ENCODE peak calls at places on chromosome 10, in ten cellular contexts. One of them, this sample, is unnamed.
A peak's percentile ranks its signal among the peaks of the same experiment; 100 is the strongest.

GRCh38 chr10:26725837-26726727 is 28.6 kb downstream of the PDSS1 start:
- DNase-seq in tibial nerve: peak; percentile 9
- DNase-seq in CD4-positive, alpha-beta T cell: peak; percentile 38
- DNase-seq in mammary epithelial cell: peak; percentile 29
- DNase-seq in GM06990: no peak
- DNase-seq in endothelial cell: peak; percentile 42
- DNase-seq in epithelial cell of esophagus: peak; percentile 73
- DNase-seq in lung: peak; percentile 56
- DNase-seq in lower leg skin: no peak
- DNase-seq in ovary: peak; percentile 60
- DNase-seq in this sample: peak; percentile 21

GRCh38 chr10:89549510-89549909 is 14.1 kb upstream of the SLC16A12 start:
- DNase-seq in GM06990: no peak
- DNase-seq in endothelial cell: no peak
- DNase-seq in epithelial cell of esophagus: peak; percentile 72
- DNase-seq in mammary epithelial cell: peak; percentile 59
- DNase-seq in lower leg skin: no peak
- DNase-seq in lung: no peak
- DNase-seq in ovary: no peak
- DNase-seq in tibial nerve: no peak
- DNase-seq in CD4-positive, alpha-beta T cell: no peak
- DNase-seq in this sample: no peak

GRCh38 chr10:119518176-119518575 is 24.3 kb downstream of the RGS10 start:
- DNase-seq in GM06990: peak; percentile 57
- DNase-seq in ovary: no peak
- DNase-seq in epithelial cell of esophagus: no peak
- DNase-seq in lower leg skin: no peak
- DNase-seq in mammary epithelial cell: no peak
- DNase-seq in tibial nerve: no peak
- DNase-seq in lung: no peak
- DNase-seq in endothelial cell: no peak
- DNase-seq in CD4-positive, alpha-beta T cell: no peak
- DNase-seq in this sample: no peak

GRCh38 chr10:126712681-126713080 is 42.2 kb upstream of the C10orf90 start:
- DNase-seq in tibial nerve: no peak
- DNase-seq in CD4-positive, alpha-beta T cell: no peak
- DNase-seq in lung: no peak
- DNase-seq in mammary epithelial cell: no peak
- DNase-seq in lower leg skin: no peak
- DNase-seq in endothelial cell: no peak
- DNase-seq in ovary: no peak
- DNase-seq in GM06990: no peak
- DNase-seq in epithelial cell of esophagus: no peak
- DNase-seq in this sample: no peak

GRCh38 chr10:14032406-14032998 is 298.2 kb downstream of the FRMD4A start:
- DNase-seq in lower leg skin: no peak
- DNase-seq in mammary epithelial cell: no peak
- DNase-seq in lung: no peak
- DNase-seq in CD4-positive, alpha-beta T cell: peak; percentile 30
- DNase-seq in GM06990: no peak
- DNase-seq in ovary: no peak
- DNase-seq in endothelial cell: peak; percentile 66
- DNase-seq in epithelial cell of esophagus: peak; percentile 11
- DNase-seq in tibial nerve: no peak
- DNase-seq in this sample: peak; percentile 57

GRCh38 chr10:75430000-75430763 is 1.2 kb upstream of the LRMDA start:
- DNase-seq in ovary: peak; percentile 75
- DNase-seq in tibial nerve: peak; percentile 26
- DNase-seq in lung: peak; percentile 67
- DNase-seq in CD4-positive, alpha-beta T cell: no peak
- DNase-seq in epithelial cell of esophagus: peak; percentile 91
- DNase-seq in GM06990: no peak
- DNase-seq in mammary epithelial cell: peak; percentile 77
- DNase-seq in lower leg skin: no peak
- DNase-seq in endothelial cell: peak; percentile 66
- DNase-seq in this sample: peak; percentile 32

GRCh38 chr10:9681655-9682054 is 1336.0 kb upstream of the CELF2 start:
- DNase-seq in endothelial cell: no peak
- DNase-seq in GM06990: no peak
- DNase-seq in CD4-positive, alpha-beta T cell: no peak
- DNase-seq in epithelial cell of esophagus: no peak
- DNase-seq in mammary epithelial cell: no peak
- DNase-seq in tibial nerve: no peak
- DNase-seq in ovary: no peak
- DNase-seq in lung: no peak
- DNase-seq in lower leg skin: no peak
- DNase-seq in this sample: no peak

GRCh38 chr10:124677871-124678565 is 66.2 kb downstream of the FAM53B start:
- DNase-seq in endothelial cell: no peak
- DNase-seq in mammary epithelial cell: no peak
- DNase-seq in lower leg skin: no peak
- DNase-seq in ovary: no peak
- DNase-seq in tibial nerve: no peak
- DNase-seq in CD4-positive, alpha-beta T cell: no peak
- DNase-seq in epithelial cell of esophagus: peak; percentile 30
- DNase-seq in lung: no peak
- DNase-seq in GM06990: no peak
- DNase-seq in this sample: no peak

GRCh38 chr10:124267231-124267885 is 151.4 kb downstream of the OAT start:
- DNase-seq in lower leg skin: no peak
- DNase-seq in mammary epithelial cell: no peak
- DNase-seq in lung: no peak
- DNase-seq in CD4-positive, alpha-beta T cell: no peak
- DNase-seq in ovary: no peak
- DNase-seq in tibial nerve: no peak
- DNase-seq in endothelial cell: no peak
- DNase-seq in epithelial cell of esophagus: no peak
- DNase-seq in GM06990: no peak
- DNase-seq in this sample: no peak

GRCh38 chr10:17249820-17250219 is 21.8 kb downstream of the VIM start:
- DNase-seq in tibial nerve: no peak
- DNase-seq in CD4-positive, alpha-beta T cell: no peak
- DNase-seq in ovary: no peak
- DNase-seq in lower leg skin: no peak
- DNase-seq in mammary epithelial cell: peak; percentile 46
- DNase-seq in GM06990: no peak
- DNase-seq in epithelial cell of esophagus: peak; percentile 33
- DNase-seq in lung: no peak
- DNase-seq in endothelial cell: no peak
- DNase-seq in this sample: no peak

GRCh38 chr10:97422921-97423420 is 3.0 kb upstream of the PGAM1 start:
- DNase-seq in endothelial cell: no peak
- DNase-seq in GM06990: no peak
- DNase-seq in CD4-positive, alpha-beta T cell: no peak
- DNase-seq in lower leg skin: no peak
- DNase-seq in mammary epithelial cell: peak; percentile 87
- DNase-seq in epithelial cell of esophagus: peak; percentile 89
- DNase-seq in ovary: peak; percentile 76
- DNase-seq in tibial nerve: no peak
- DNase-seq in lung: no peak
- DNase-seq in this sample: no peak

GRCh38 chr10:71473671-71474599 is 77.2 kb downstream of the CDH23 start:
- DNase-seq in ovary: no peak
- DNase-seq in mammary epithelial cell: no peak
- DNase-seq in lung: no peak
- DNase-seq in tibial nerve: no peak
- DNase-seq in CD4-positive, alpha-beta T cell: no peak
- DNase-seq in GM06990: no peak
- DNase-seq in lower leg skin: no peak
- DNase-seq in epithelial cell of esophagus: no peak
- DNase-seq in endothelial cell: no peak
- DNase-seq in this sample: no peak

GRCh38 chr10:99358101-99358500 is 28.9 kb downstream of the CNNM1 start:
- DNase-seq in mammary epithelial cell: no peak
- DNase-seq in CD4-positive, alpha-beta T cell: no peak
- DNase-seq in epithelial cell of esophagus: no peak
- DNase-seq in endothelial cell: no peak
- DNase-seq in lower leg skin: no peak
- DNase-seq in GM06990: no peak
- DNase-seq in tibial nerve: no peak
- DNase-seq in lung: no peak
- DNase-seq in ovary: no peak
- DNase-seq in this sample: no peak

GRCh38 chr10:99365311-99365710 is 36.2 kb downstream of the CNNM1 start:
- DNase-seq in epithelial cell of esophagus: no peak
- DNase-seq in ovary: no peak
- DNase-seq in lung: no peak
- DNase-seq in tibial nerve: no peak
- DNase-seq in GM06990: no peak
- DNase-seq in mammary epithelial cell: no peak
- DNase-seq in endothelial cell: no peak
- DNase-seq in lower leg skin: no peak
- DNase-seq in CD4-positive, alpha-beta T cell: no peak
- DNase-seq in this sample: no peak

GRCh38 chr10:99357691-99358090 is 28.5 kb downstream of the CNNM1 start:
- DNase-seq in GM06990: no peak
- DNase-seq in ovary: no peak
- DNase-seq in lower leg skin: no peak
- DNase-seq in mammary epithelial cell: no peak
- DNase-seq in CD4-positive, alpha-beta T cell: no peak
- DNase-seq in epithelial cell of esophagus: no peak
- DNase-seq in lung: no peak
- DNase-seq in tibial nerve: no peak
- DNase-seq in endothelial cell: no peak
- DNase-seq in this sample: no peak

GRCh38 chr10:99364125-99364524 is 35.0 kb downstream of the CNNM1 start:
- DNase-seq in lower leg skin: no peak
- DNase-seq in GM06990: no peak
- DNase-seq in ovary: no peak
- DNase-seq in endothelial cell: no peak
- DNase-seq in lung: no peak
- DNase-seq in tibial nerve: no peak
- DNase-seq in CD4-positive, alpha-beta T cell: no peak
- DNase-seq in epithelial cell of esophagus: no peak
- DNase-seq in mammary epithelial cell: no peak
- DNase-seq in this sample: no peak

DNA sequence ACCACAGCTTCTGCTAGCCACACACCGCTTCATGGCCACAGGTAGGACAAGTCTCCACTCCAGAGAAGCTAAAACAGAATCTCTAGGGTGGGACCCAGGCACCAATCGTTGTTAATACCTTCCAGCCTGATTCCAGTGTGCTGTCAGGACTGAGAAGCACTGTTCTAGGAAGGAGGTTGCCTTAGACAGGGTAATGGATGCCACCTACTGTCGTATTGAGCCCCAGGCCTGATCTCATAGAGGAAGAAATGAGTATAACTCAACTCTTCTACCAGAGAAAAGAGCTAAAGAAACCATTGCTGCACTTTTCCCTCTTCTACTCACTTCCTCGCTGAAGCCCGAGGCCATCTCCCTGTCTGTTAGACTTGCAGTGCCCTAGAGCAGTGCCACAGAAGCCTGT is 31.8 kb downstream of the CNNM1 start:
- DNase-seq in endothelial cell: no peak
- DNase-seq in lower leg skin: no peak
- DNase-seq in mammary epithelial cell: no peak
- DNase-seq in ovary: no peak
- DNase-seq in epithelial cell of esophagus: no peak
- DNase-seq in CD4-positive, alpha-beta T cell: no peak
- DNase-seq in tibial nerve: no peak
- DNase-seq in GM06990: no peak
- DNase-seq in lung: no peak
- DNase-seq in this sample: no peak
- TF ChIP-seq CTCF in endothelial cell: no peak
- TF ChIP-seq CTCF in lower leg skin: no peak
- TF ChIP-seq CTCF in mammary epithelial cell: no peak
- TF ChIP-seq CTCF in ovary: no peak
- TF ChIP-seq CTCF in epithelial cell of esophagus: no peak
- TF ChIP-seq CTCF in CD4-positive, alpha-beta T cell: no peak
- TF ChIP-seq CTCF in tibial nerve: no peak
- TF ChIP-seq CTCF in GM06990: no peak
- TF ChIP-seq CTCF in lung: no peak
- TF ChIP-seq CTCF in this sample: no peak

DNA sequence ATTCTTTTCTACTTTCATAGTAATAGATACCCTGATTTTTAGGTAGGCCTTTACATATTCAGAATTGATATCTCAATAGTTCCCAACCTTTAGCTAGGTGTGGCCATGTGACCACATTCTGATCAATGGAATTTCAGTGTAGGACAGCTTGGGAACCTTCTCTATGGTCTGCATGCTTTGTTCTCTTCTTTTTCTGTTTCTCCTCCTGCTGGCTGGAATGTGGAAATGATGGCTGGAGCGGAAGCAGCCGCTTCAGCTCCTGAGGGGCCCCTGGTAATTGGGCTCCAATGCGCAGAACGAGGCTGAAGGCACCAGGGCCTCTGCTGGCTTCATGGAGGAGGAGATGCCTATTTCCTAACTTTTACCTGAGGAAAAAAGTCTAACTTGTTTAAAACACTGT is 152.6 kb downstream of the ZMYND11 start:
- DNase-seq in epithelial cell of esophagus: no peak
- DNase-seq in endothelial cell: peak; percentile 33
- DNase-seq in ovary: no peak
- DNase-seq in lung: no peak
- DNase-seq in tibial nerve: no peak
- DNase-seq in CD4-positive, alpha-beta T cell: no peak
- DNase-seq in mammary epithelial cell: no peak
- DNase-seq in GM06990: no peak
- DNase-seq in lower leg skin: no peak
- DNase-seq in this sample: no peak
- TF ChIP-seq CTCF in epithelial cell of esophagus: peak; percentile 23
- TF ChIP-seq CTCF in endothelial cell: peak; percentile 53
- TF ChIP-seq CTCF in ovary: no peak
- TF ChIP-seq CTCF in lung: no peak
- TF ChIP-seq CTCF in tibial nerve: no peak
- TF ChIP-seq CTCF in CD4-positive, alpha-beta T cell: no peak
- TF ChIP-seq CTCF in mammary epithelial cell: no peak
- TF ChIP-seq CTCF in GM06990: no peak
- TF ChIP-seq CTCF in lower leg skin: no peak
- TF ChIP-seq CTCF in this sample: peak; percentile 52

DNA sequence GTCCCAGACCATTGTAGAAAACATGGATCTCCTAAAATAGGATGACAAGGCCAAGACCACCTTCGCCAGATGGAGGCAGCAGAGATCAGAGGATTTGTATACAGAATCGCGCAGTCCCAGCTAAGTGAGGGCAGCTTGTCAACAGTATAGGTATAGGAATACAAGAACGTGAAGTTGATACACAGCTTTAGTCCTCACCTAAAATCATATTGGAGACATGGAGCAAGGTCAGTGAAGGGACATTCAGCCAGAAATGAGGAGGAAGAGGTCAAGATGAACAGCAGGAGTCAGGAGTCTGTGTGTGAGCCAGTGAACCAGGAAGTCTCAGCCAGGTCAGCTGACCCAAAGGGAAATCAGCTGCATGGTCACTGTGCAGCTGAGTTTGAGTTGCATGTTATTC is 263.4 kb upstream of the PRKCQ start:
- DNase-seq in epithelial cell of esophagus: no peak
- DNase-seq in GM06990: no peak
- DNase-seq in CD4-positive, alpha-beta T cell: no peak
- DNase-seq in ovary: no peak
- DNase-seq in lung: no peak
- DNase-seq in tibial nerve: no peak
- DNase-seq in lower leg skin: no peak
- DNase-seq in endothelial cell: no peak
- DNase-seq in mammary epithelial cell: no peak
- DNase-seq in this sample: no peak
- TF ChIP-seq CTCF in epithelial cell of esophagus: no peak
- TF ChIP-seq CTCF in GM06990: peak; percentile 51
- TF ChIP-seq CTCF in CD4-positive, alpha-beta T cell: no peak
- TF ChIP-seq CTCF in ovary: no peak
- TF ChIP-seq CTCF in lung: no peak
- TF ChIP-seq CTCF in tibial nerve: no peak
- TF ChIP-seq CTCF in lower leg skin: no peak
- TF ChIP-seq CTCF in endothelial cell: no peak
- TF ChIP-seq CTCF in mammary epithelial cell: no peak
- TF ChIP-seq CTCF in this sample: no peak

GRCh38 chr10:101238732-101239105 is 9.5 kb upstream of the LBX1 start:
- DNase-seq in ovary: no peak
- DNase-seq in epithelial cell of esophagus: no peak
- DNase-seq in lung: no peak
- DNase-seq in tibial nerve: no peak
- DNase-seq in CD4-positive, alpha-beta T cell: no peak
- DNase-seq in mammary epithelial cell: no peak
- DNase-seq in GM06990: no peak
- DNase-seq in endothelial cell: peak; percentile 66
- DNase-seq in lower leg skin: no peak
- DNase-seq in this sample: no peak
- TF ChIP-seq CTCF in ovary: no peak
- TF ChIP-seq CTCF in epithelial cell of esophagus: peak; percentile 39
- TF ChIP-seq CTCF in lung: peak; percentile 7
- TF ChIP-seq CTCF in tibial nerve: no peak
- TF ChIP-seq CTCF in CD4-positive, alpha-beta T cell: peak; percentile 61
- TF ChIP-seq CTCF in mammary epithelial cell: peak; percentile 24
- TF ChIP-seq CTCF in GM06990: peak; percentile 73
- TF ChIP-seq CTCF in endothelial cell: peak; percentile 56
- TF ChIP-seq CTCF in lower leg skin: no peak
- TF ChIP-seq CTCF in this sample: peak; percentile 77